ENCODE peak calls at places on chromosome 6, in nine cellular contexts. One of them, this sample, is unnamed.

GRCh38 chr6:104957301-104958177 is 632 bp downstream of the LIN28B start:
- DNase-seq in ecto neural progenitor cell: peak
- DNase-seq in T-helper 2 cell: no peak
- DNase-seq in NCI-H1417: no peak
- DNase-seq in tibial artery: no peak
- DNase-seq in omental fat pad: no peak
- DNase-seq in progenitor cell of endocrine pancreas: no peak
- DNase-seq in stimulated activated CD8-positive, alpha-beta memory T cell treated with anti-CD3 and anti-CD28 coated beads, Interleukin-15, amount 100 ng/mL, for 24 hours: no peak
- DNase-seq in iPS DF 6.9: no peak
- DNase-seq in this sample: no peak

GRCh38 chr6:56958481-56958880 is 3.6 kb downstream of the BEND6 start:
- DNase-seq in ecto neural progenitor cell: no peak
- DNase-seq in T-helper 2 cell: no peak
- DNase-seq in NCI-H1417: no peak
- DNase-seq in tibial artery: no peak
- DNase-seq in omental fat pad: no peak
- DNase-seq in progenitor cell of endocrine pancreas: no peak
- DNase-seq in stimulated activated CD8-positive, alpha-beta memory T cell treated with anti-CD3 and anti-CD28 coated beads, Interleukin-15, amount 100 ng/mL, for 24 hours: no peak
- DNase-seq in iPS DF 6.9: no peak
- DNase-seq in this sample: no peak

GRCh38 chr6:11525468-11526155 is 11.9 kb upstream of the TMEM170B start:
- DNase-seq in ecto neural progenitor cell: no peak
- DNase-seq in T-helper 2 cell: no peak
- DNase-seq in NCI-H1417: no peak
- DNase-seq in tibial artery: peak
- DNase-seq in omental fat pad: no peak
- DNase-seq in progenitor cell of endocrine pancreas: no peak
- DNase-seq in stimulated activated CD8-positive, alpha-beta memory T cell treated with anti-CD3 and anti-CD28 coated beads, Interleukin-15, amount 100 ng/mL, for 24 hours: no peak
- DNase-seq in iPS DF 6.9: no peak
- DNase-seq in this sample: peak

GRCh38 chr6:97639702-97640101 is 356.7 kb upstream of the MMS22L start:
- DNase-seq in ecto neural progenitor cell: no peak
- DNase-seq in T-helper 2 cell: no peak
- DNase-seq in NCI-H1417: no peak
- DNase-seq in tibial artery: no peak
- DNase-seq in omental fat pad: no peak
- DNase-seq in progenitor cell of endocrine pancreas: no peak
- DNase-seq in stimulated activated CD8-positive, alpha-beta memory T cell treated with anti-CD3 and anti-CD28 coated beads, Interleukin-15, amount 100 ng/mL, for 24 hours: no peak
- DNase-seq in iPS DF 6.9: no peak
- DNase-seq in this sample: no peak

GRCh38 chr6:164322533-164322932 is 908.0 kb downstream of the QKI start:
- DNase-seq in ecto neural progenitor cell: no peak
- DNase-seq in T-helper 2 cell: no peak
- DNase-seq in NCI-H1417: no peak
- DNase-seq in tibial artery: no peak
- DNase-seq in omental fat pad: no peak
- DNase-seq in progenitor cell of endocrine pancreas: no peak
- DNase-seq in stimulated activated CD8-positive, alpha-beta memory T cell treated with anti-CD3 and anti-CD28 coated beads, Interleukin-15, amount 100 ng/mL, for 24 hours: no peak
- DNase-seq in iPS DF 6.9: no peak
- DNase-seq in this sample: peak

GRCh38 chr6:32835167-32835893 is 3.2 kb downstream of the TAP2 start:
- DNase-seq in ecto neural progenitor cell: no peak
- DNase-seq in T-helper 2 cell: no peak
- DNase-seq in NCI-H1417: no peak
- DNase-seq in tibial artery: no peak
- DNase-seq in omental fat pad: no peak
- DNase-seq in progenitor cell of endocrine pancreas: no peak
- DNase-seq in stimulated activated CD8-positive, alpha-beta memory T cell treated with anti-CD3 and anti-CD28 coated beads, Interleukin-15, amount 100 ng/mL, for 24 hours: no peak
- DNase-seq in iPS DF 6.9: no peak
- DNase-seq in this sample: peak

GRCh38 chr6:149014631-149015171 is 267.9 kb downstream of the UST start:
- DNase-seq in ecto neural progenitor cell: no peak
- DNase-seq in T-helper 2 cell: no peak
- DNase-seq in NCI-H1417: no peak
- DNase-seq in tibial artery: no peak
- DNase-seq in omental fat pad: no peak
- DNase-seq in progenitor cell of endocrine pancreas: no peak
- DNase-seq in stimulated activated CD8-positive, alpha-beta memory T cell treated with anti-CD3 and anti-CD28 coated beads, Interleukin-15, amount 100 ng/mL, for 24 hours: no peak
- DNase-seq in iPS DF 6.9: peak
- DNase-seq in this sample: no peak

GRCh38 chr6:106360989-106361430 is 493 bp downstream of the CRYBG1 start:
- DNase-seq in ecto neural progenitor cell: peak
- DNase-seq in T-helper 2 cell: peak
- DNase-seq in NCI-H1417: peak
- DNase-seq in tibial artery: no peak
- DNase-seq in omental fat pad: no peak
- DNase-seq in progenitor cell of endocrine pancreas: no peak
- DNase-seq in stimulated activated CD8-positive, alpha-beta memory T cell treated with anti-CD3 and anti-CD28 coated beads, Interleukin-15, amount 100 ng/mL, for 24 hours: no peak
- DNase-seq in iPS DF 6.9: peak
- DNase-seq in this sample: peak

GRCh38 chr6:151060096-151060741 is 179.5 kb upstream of the AKAP12 start:
- DNase-seq in ecto neural progenitor cell: peak
- DNase-seq in T-helper 2 cell: no peak
- DNase-seq in NCI-H1417: no peak
- DNase-seq in tibial artery: no peak
- DNase-seq in omental fat pad: no peak
- DNase-seq in progenitor cell of endocrine pancreas: no peak
- DNase-seq in stimulated activated CD8-positive, alpha-beta memory T cell treated with anti-CD3 and anti-CD28 coated beads, Interleukin-15, amount 100 ng/mL, for 24 hours: no peak
- DNase-seq in iPS DF 6.9: no peak
- DNase-seq in this sample: peak

GRCh38 chr6:151289399-151290007 is 49.7 kb downstream of the AKAP12 start:
- DNase-seq in ecto neural progenitor cell: no peak
- DNase-seq in T-helper 2 cell: no peak
- DNase-seq in NCI-H1417: no peak
- DNase-seq in tibial artery: no peak
- DNase-seq in omental fat pad: no peak
- DNase-seq in progenitor cell of endocrine pancreas: no peak
- DNase-seq in stimulated activated CD8-positive, alpha-beta memory T cell treated with anti-CD3 and anti-CD28 coated beads, Interleukin-15, amount 100 ng/mL, for 24 hours: no peak
- DNase-seq in iPS DF 6.9: no peak
- DNase-seq in this sample: no peak

GRCh38 chr6:117167520-117168271 is 97.7 kb upstream of the VGLL2 start:
- DNase-seq in ecto neural progenitor cell: no peak
- DNase-seq in T-helper 2 cell: no peak
- DNase-seq in NCI-H1417: no peak
- DNase-seq in tibial artery: no peak
- DNase-seq in omental fat pad: no peak
- DNase-seq in progenitor cell of endocrine pancreas: no peak
- DNase-seq in stimulated activated CD8-positive, alpha-beta memory T cell treated with anti-CD3 and anti-CD28 coated beads, Interleukin-15, amount 100 ng/mL, for 24 hours: no peak
- DNase-seq in iPS DF 6.9: no peak
- DNase-seq in this sample: peak

GRCh38 chr6:77926198-77926752 is 273.4 kb downstream of the MEI4 start:
- DNase-seq in ecto neural progenitor cell: no peak
- DNase-seq in T-helper 2 cell: no peak
- DNase-seq in NCI-H1417: no peak
- DNase-seq in tibial artery: no peak
- DNase-seq in omental fat pad: no peak
- DNase-seq in progenitor cell of endocrine pancreas: no peak
- DNase-seq in stimulated activated CD8-positive, alpha-beta memory T cell treated with anti-CD3 and anti-CD28 coated beads, Interleukin-15, amount 100 ng/mL, for 24 hours: no peak
- DNase-seq in iPS DF 6.9: peak
- DNase-seq in this sample: peak

GRCh38 chr6:85185977-85186376 is 263.9 kb upstream of the NT5E start:
- DNase-seq in ecto neural progenitor cell: no peak
- DNase-seq in T-helper 2 cell: no peak
- DNase-seq in NCI-H1417: no peak
- DNase-seq in tibial artery: no peak
- DNase-seq in omental fat pad: no peak
- DNase-seq in progenitor cell of endocrine pancreas: no peak
- DNase-seq in stimulated activated CD8-positive, alpha-beta memory T cell treated with anti-CD3 and anti-CD28 coated beads, Interleukin-15, amount 100 ng/mL, for 24 hours: no peak
- DNase-seq in iPS DF 6.9: no peak
- DNase-seq in this sample: no peak

GRCh38 chr6:94680672-94681212 is 896.6 kb upstream of the MANEA start:
- DNase-seq in ecto neural progenitor cell: no peak
- DNase-seq in T-helper 2 cell: no peak
- DNase-seq in NCI-H1417: peak
- DNase-seq in tibial artery: no peak
- DNase-seq in omental fat pad: no peak
- DNase-seq in progenitor cell of endocrine pancreas: no peak
- DNase-seq in stimulated activated CD8-positive, alpha-beta memory T cell treated with anti-CD3 and anti-CD28 coated beads, Interleukin-15, amount 100 ng/mL, for 24 hours: no peak
- DNase-seq in iPS DF 6.9: no peak
- DNase-seq in this sample: no peak

GRCh38 chr6:82298012-82298411 is 50.5 kb upstream of the IBTK start:
- DNase-seq in ecto neural progenitor cell: no peak
- DNase-seq in T-helper 2 cell: no peak
- DNase-seq in NCI-H1417: no peak
- DNase-seq in tibial artery: no peak
- DNase-seq in omental fat pad: no peak
- DNase-seq in progenitor cell of endocrine pancreas: no peak
- DNase-seq in stimulated activated CD8-positive, alpha-beta memory T cell treated with anti-CD3 and anti-CD28 coated beads, Interleukin-15, amount 100 ng/mL, for 24 hours: no peak
- DNase-seq in iPS DF 6.9: no peak
- DNase-seq in this sample: peak

GRCh38 chr6:43762410-43762768 is 7.6 kb upstream of the VEGFA start:
- DNase-seq in ecto neural progenitor cell: no peak
- DNase-seq in T-helper 2 cell: no peak
- DNase-seq in NCI-H1417: no peak
- DNase-seq in tibial artery: no peak
- DNase-seq in omental fat pad: no peak
- DNase-seq in progenitor cell of endocrine pancreas: no peak
- DNase-seq in stimulated activated CD8-positive, alpha-beta memory T cell treated with anti-CD3 and anti-CD28 coated beads, Interleukin-15, amount 100 ng/mL, for 24 hours: no peak
- DNase-seq in iPS DF 6.9: no peak
- DNase-seq in this sample: no peak

GRCh38 chr6:100905067-100905466 is 23.9 kb upstream of the ASCC3 start:
- DNase-seq in ecto neural progenitor cell: no peak
- DNase-seq in T-helper 2 cell: no peak
- DNase-seq in NCI-H1417: no peak
- DNase-seq in tibial artery: no peak
- DNase-seq in omental fat pad: no peak
- DNase-seq in progenitor cell of endocrine pancreas: no peak
- DNase-seq in stimulated activated CD8-positive, alpha-beta memory T cell treated with anti-CD3 and anti-CD28 coated beads, Interleukin-15, amount 100 ng/mL, for 24 hours: no peak
- DNase-seq in iPS DF 6.9: no peak
- DNase-seq in this sample: no peak

GRCh38 chr6:53309059-53309896 is 39.5 kb downstream of the ELOVL5 start:
- DNase-seq in ecto neural progenitor cell: no peak
- DNase-seq in T-helper 2 cell: no peak
- DNase-seq in NCI-H1417: peak
- DNase-seq in tibial artery: no peak
- DNase-seq in omental fat pad: no peak
- DNase-seq in progenitor cell of endocrine pancreas: no peak
- DNase-seq in stimulated activated CD8-positive, alpha-beta memory T cell treated with anti-CD3 and anti-CD28 coated beads, Interleukin-15, amount 100 ng/mL, for 24 hours: no peak
- DNase-seq in iPS DF 6.9: no peak
- DNase-seq in this sample: peak

GRCh38 chr6:31733734-31734133 is 2.6 kb downstream of the CLIC1 start:
- DNase-seq in ecto neural progenitor cell: no peak
- DNase-seq in T-helper 2 cell: no peak
- DNase-seq in NCI-H1417: no peak
- DNase-seq in tibial artery: no peak
- DNase-seq in omental fat pad: no peak
- DNase-seq in progenitor cell of endocrine pancreas: no peak
- DNase-seq in stimulated activated CD8-positive, alpha-beta memory T cell treated with anti-CD3 and anti-CD28 coated beads, Interleukin-15, amount 100 ng/mL, for 24 hours: no peak
- DNase-seq in iPS DF 6.9: no peak
- DNase-seq in this sample: no peak

GRCh38 chr6:14360565-14360964 is 243.0 kb downstream of the CD83 start:
- DNase-seq in ecto neural progenitor cell: no peak
- DNase-seq in T-helper 2 cell: no peak
- DNase-seq in NCI-H1417: no peak
- DNase-seq in tibial artery: no peak
- DNase-seq in omental fat pad: no peak
- DNase-seq in progenitor cell of endocrine pancreas: no peak
- DNase-seq in stimulated activated CD8-positive, alpha-beta memory T cell treated with anti-CD3 and anti-CD28 coated beads, Interleukin-15, amount 100 ng/mL, for 24 hours: no peak
- DNase-seq in iPS DF 6.9: no peak
- DNase-seq in this sample: no peak

GRCh38 chr6:48542191-48542590 is 431.2 kb upstream of the PTCHD4 start:
- DNase-seq in ecto neural progenitor cell: no peak
- DNase-seq in T-helper 2 cell: no peak
- DNase-seq in NCI-H1417: no peak
- DNase-seq in tibial artery: no peak
- DNase-seq in omental fat pad: no peak
- DNase-seq in progenitor cell of endocrine pancreas: no peak
- DNase-seq in stimulated activated CD8-positive, alpha-beta memory T cell treated with anti-CD3 and anti-CD28 coated beads, Interleukin-15, amount 100 ng/mL, for 24 hours: no peak
- DNase-seq in iPS DF 6.9: no peak
- DNase-seq in this sample: peak

GRCh38 chr6:11609324-11610071 is 71.9 kb downstream of the TMEM170B start:
- DNase-seq in ecto neural progenitor cell: no peak
- DNase-seq in T-helper 2 cell: no peak
- DNase-seq in NCI-H1417: no peak
- DNase-seq in tibial artery: peak
- DNase-seq in omental fat pad: no peak
- DNase-seq in progenitor cell of endocrine pancreas: no peak
- DNase-seq in stimulated activated CD8-positive, alpha-beta memory T cell treated with anti-CD3 and anti-CD28 coated beads, Interleukin-15, amount 100 ng/mL, for 24 hours: no peak
- DNase-seq in iPS DF 6.9: no peak
- DNase-seq in this sample: peak

GRCh38 chr6:166027761-166028160 is 139.9 kb downstream of the TBXT start:
- DNase-seq in ecto neural progenitor cell: no peak
- DNase-seq in T-helper 2 cell: no peak
- DNase-seq in NCI-H1417: no peak
- DNase-seq in tibial artery: no peak
- DNase-seq in omental fat pad: no peak
- DNase-seq in progenitor cell of endocrine pancreas: no peak
- DNase-seq in stimulated activated CD8-positive, alpha-beta memory T cell treated with anti-CD3 and anti-CD28 coated beads, Interleukin-15, amount 100 ng/mL, for 24 hours: no peak
- DNase-seq in iPS DF 6.9: no peak
- DNase-seq in this sample: no peak

GRCh38 chr6:72245565-72245964 is 359.2 kb downstream of the RIMS1 start:
- DNase-seq in ecto neural progenitor cell: no peak
- DNase-seq in T-helper 2 cell: no peak
- DNase-seq in NCI-H1417: peak
- DNase-seq in tibial artery: no peak
- DNase-seq in omental fat pad: no peak
- DNase-seq in progenitor cell of endocrine pancreas: no peak
- DNase-seq in stimulated activated CD8-positive, alpha-beta memory T cell treated with anti-CD3 and anti-CD28 coated beads, Interleukin-15, amount 100 ng/mL, for 24 hours: no peak
- DNase-seq in iPS DF 6.9: peak
- DNase-seq in this sample: no peak

GRCh38 chr6:33807606-33808005 is 3.8 kb upstream of the MLN start:
- DNase-seq in ecto neural progenitor cell: no peak
- DNase-seq in T-helper 2 cell: no peak
- DNase-seq in NCI-H1417: no peak
- DNase-seq in tibial artery: no peak
- DNase-seq in omental fat pad: no peak
- DNase-seq in progenitor cell of endocrine pancreas: no peak
- DNase-seq in stimulated activated CD8-positive, alpha-beta memory T cell treated with anti-CD3 and anti-CD28 coated beads, Interleukin-15, amount 100 ng/mL, for 24 hours: no peak
- DNase-seq in iPS DF 6.9: no peak
- DNase-seq in this sample: no peak

GRCh38 chr6:3322366-3322890 is 63.7 kb downstream of the PSMG4 start:
- DNase-seq in ecto neural progenitor cell: no peak
- DNase-seq in T-helper 2 cell: no peak
- DNase-seq in NCI-H1417: peak
- DNase-seq in tibial artery: no peak
- DNase-seq in omental fat pad: no peak
- DNase-seq in progenitor cell of endocrine pancreas: no peak
- DNase-seq in stimulated activated CD8-positive, alpha-beta memory T cell treated with anti-CD3 and anti-CD28 coated beads, Interleukin-15, amount 100 ng/mL, for 24 hours: no peak
- DNase-seq in iPS DF 6.9: no peak
- DNase-seq in this sample: no peak

GRCh38 chr6:68658338-68658737 is 23.3 kb downstream of the ADGRB3 start:
- DNase-seq in ecto neural progenitor cell: no peak
- DNase-seq in T-helper 2 cell: no peak
- DNase-seq in NCI-H1417: no peak
- DNase-seq in tibial artery: no peak
- DNase-seq in omental fat pad: no peak
- DNase-seq in progenitor cell of endocrine pancreas: no peak
- DNase-seq in stimulated activated CD8-positive, alpha-beta memory T cell treated with anti-CD3 and anti-CD28 coated beads, Interleukin-15, amount 100 ng/mL, for 24 hours: no peak
- DNase-seq in iPS DF 6.9: no peak
- DNase-seq in this sample: no peak

GRCh38 chr6:31575335-31575901 is at the start of gene TNF:
- DNase-seq in ecto neural progenitor cell: no peak
- DNase-seq in T-helper 2 cell: peak
- DNase-seq in NCI-H1417: no peak
- DNase-seq in tibial artery: peak
- DNase-seq in omental fat pad: no peak
- DNase-seq in progenitor cell of endocrine pancreas: no peak
- DNase-seq in stimulated activated CD8-positive, alpha-beta memory T cell treated with anti-CD3 and anti-CD28 coated beads, Interleukin-15, amount 100 ng/mL, for 24 hours: no peak
- DNase-seq in iPS DF 6.9: no peak
- DNase-seq in this sample: peak

GRCh38 chr6:104753251-104753650 is 106.5 kb downstream of the HACE1 start:
- DNase-seq in ecto neural progenitor cell: no peak
- DNase-seq in T-helper 2 cell: no peak
- DNase-seq in NCI-H1417: no peak
- DNase-seq in tibial artery: no peak
- DNase-seq in omental fat pad: no peak
- DNase-seq in progenitor cell of endocrine pancreas: no peak
- DNase-seq in stimulated activated CD8-positive, alpha-beta memory T cell treated with anti-CD3 and anti-CD28 coated beads, Interleukin-15, amount 100 ng/mL, for 24 hours: no peak
- DNase-seq in iPS DF 6.9: no peak
- DNase-seq in this sample: no peak

GRCh38 chr6:79062708-79063107 is 15.3 kb downstream of the PHIP start:
- DNase-seq in ecto neural progenitor cell: no peak
- DNase-seq in T-helper 2 cell: no peak
- DNase-seq in NCI-H1417: no peak
- DNase-seq in tibial artery: no peak
- DNase-seq in omental fat pad: no peak
- DNase-seq in progenitor cell of endocrine pancreas: no peak
- DNase-seq in stimulated activated CD8-positive, alpha-beta memory T cell treated with anti-CD3 and anti-CD28 coated beads, Interleukin-15, amount 100 ng/mL, for 24 hours: no peak
- DNase-seq in iPS DF 6.9: no peak
- DNase-seq in this sample: no peak

GRCh38 chr6:154500769-154501171 is 9.7 kb downstream of the CNKSR3 start:
- DNase-seq in ecto neural progenitor cell: no peak
- DNase-seq in T-helper 2 cell: no peak
- DNase-seq in NCI-H1417: no peak
- DNase-seq in tibial artery: no peak
- DNase-seq in omental fat pad: no peak
- DNase-seq in progenitor cell of endocrine pancreas: no peak
- DNase-seq in stimulated activated CD8-positive, alpha-beta memory T cell treated with anti-CD3 and anti-CD28 coated beads, Interleukin-15, amount 100 ng/mL, for 24 hours: no peak
- DNase-seq in iPS DF 6.9: no peak
- DNase-seq in this sample: no peak

This sample was measured in trophoblast cell.